ENCODE peak calls at places on chromosome 9, in eight cellular contexts. P is Kasumi-1; Z is occipital lobe; J is activated CD4-positive, CD25-positive, alpha-beta regulatory T cell treated with anti-CD3 and anti-CD28 coated beads, Interleukin-2, amount 50 U/mL, for 72 hours; G is stimulated activated CD4-positive, alpha-beta T cell treated with anti-CD3 and anti-CD28 coated beads, Interleukin-4, amount 100 ng/mL, for 1 hour; L is T-helper 1 cell; W is activated gamma-delta T cell treated with Interleukin-2 at 50 U/mL for 16 hours; M is lung microvascular endothelial cell. H is an unnamed sample.

GRCh38 chr9:34961574-34962480 is 3.7 kb downstream of the PHF24 start:
- DNase-seq in P (no peak), Z (no peak), J (no peak), G (no peak), L (no peak), W (no peak), M (peak), H (no peak)

GRCh38 chr9:115006660-115007059 is 76.3 kb upstream of the TNFSF8 start:
- DNase-seq in P (peak), Z (peak), J (no peak), G (no peak), L (no peak), W (no peak), M (peak), H (no peak)

GRCh38 chr9:136021891-136022681 is 60.9 kb upstream of the UBAC1 start:
- DNase-seq in P (no peak), Z (no peak), J (no peak), G (no peak), L (peak), W (no peak), M (no peak), H (no peak)

GRCh38 chr9:109118802-109119438 is 827 bp downstream of the TMEM245 start:
- DNase-seq in P (no peak), Z (no peak), J (peak), G (peak), L (no peak), W (no peak), M (peak), H (no peak)

GRCh38 chr9:36407122-36407723 is 7.2 kb upstream of the RNF38 start:
- DNase-seq in P (peak), Z (peak), J (peak), G (peak), L (peak), W (peak), M (peak), H (peak)

GRCh38 chr9:134405527-134405926 is 79.3 kb downstream of the RXRA start:
- DNase-seq in P (peak), Z (no peak), J (no peak), G (no peak), L (no peak), W (no peak), M (no peak), H (no peak)

GRCh38 chr9:37943329-37944265 is 39.7 kb upstream of the SLC25A51 start:
- DNase-seq in P (no peak), Z (no peak), J (no peak), G (no peak), L (no peak), W (no peak), M (peak), H (no peak)

GRCh38 chr9:87267251-87267679 is 230.4 kb upstream of the DAPK1 start:
- DNase-seq in P (no peak), Z (no peak), J (no peak), G (no peak), L (no peak), W (no peak), M (no peak), H (no peak)

GRCh38 chr9:5428794-5429528 is 8.8 kb downstream of the PLGRKT start:
- DNase-seq in P (no peak), Z (no peak), J (no peak), G (no peak), L (no peak), W (no peak), M (no peak), H (no peak)

GRCh38 chr9:33818832-33819500 is 2.0 kb downstream of the UBE2R2 start:
- DNase-seq in P (no peak), Z (no peak), J (no peak), G (no peak), L (no peak), W (no peak), M (peak), H (peak)

H was measured in pons.